ENCODE peak calls at places on chromosomes 16 and 17, in four cellular contexts. Y, N, M and B are unnamed samples.

GRCh38 chr17:56108811-56109284 is 44.4 kb upstream of the ANKFN1 start:
- DNase-seq in Y (no peak), N (no peak), M (no peak), B (no peak)

GRCh38 chr17:16215002-16215272 is 397 bp downstream of the NCOR1 start:
- DNase-seq in N (peak; percentile 11), Y (no peak), M (no peak), B (peak; percentile 80)

GRCh38 chr16:70496513-70496912 is 26.8 kb downstream of the COG4 start:
- DNase-seq in N (no peak), M (no peak), Y (no peak), B (no peak)

GRCh38 chr17:588519-588918 is 126.1 kb downstream of the VPS53 start:
- DNase-seq in N (no peak), Y (no peak), M (no peak), B (no peak)

GRCh38 chr16:2913603-2914002 is 1.9 kb downstream of the FLYWCH1 start:
- DNase-seq in N (no peak), Y (no peak), M (no peak), B (no peak)

GRCh38 chr17:44536090-44536960 is 21.0 kb upstream of the FZD2 start:
- DNase-seq in N (no peak), M (no peak), Y (no peak), B (no peak)

GRCh38 chr16:58685084-58685449 is 497 bp upstream of the SLC38A7 start:
- DNase-seq in Y (no peak), M (no peak), N (no peak), B (no peak)

GRCh38 chr16:16063685-16064084 is 114.3 kb downstream of the ABCC1 start:
- DNase-seq in Y (no peak), M (no peak), N (no peak), B (no peak)

GRCh38 chr16:12228607-12229499 is 252.3 kb downstream of the SNX29 start:
- DNase-seq in Y (no peak), N (peak; percentile 3), M (peak; percentile 68), B (peak; percentile 63)

GRCh38 chr16:66481081-66481942 is 54.2 kb downstream of the BEAN1 start:
- DNase-seq in M (no peak), Y (no peak), N (no peak), B (no peak)

GRCh38 chr16:25235991-25236390 is 19.2 kb downstream of the AQP8 start:
- DNase-seq in Y (no peak), N (no peak), M (no peak), B (no peak)

GRCh38 chr17:10681866-10682446 is 15.4 kb downstream of the SCO1 start:
- DNase-seq in M (no peak), N (no peak), Y (no peak), B (no peak)

GRCh38 chr17:157901-158300 is 20.5 kb downstream of the SCGB1C2 start:
- DNase-seq in N (no peak), Y (no peak), M (no peak), B (no peak)

GRCh38 chr17:73482251-73482661 is 162.0 kb downstream of the SDK2 start:
- DNase-seq in Y (no peak), M (no peak), N (no peak), B (no peak)

GRCh38 chr17:74677558-74678466 is 34.9 kb downstream of the CD300LF start:
- DNase-seq in N (no peak), Y (no peak), M (no peak), B (peak; percentile 77)

GRCh38 chr16:11009027-11009755 is 64.8 kb downstream of the CLEC16A start:
- DNase-seq in Y (no peak), M (no peak), N (no peak), B (no peak)

GRCh38 chr16:85333337-85333736 is 221.1 kb upstream of the CIBAR2 start:
- DNase-seq in M (no peak), N (no peak), Y (no peak), B (no peak)

GRCh38 chr17:7441202-7441705 is 1.9 kb downstream of the FGF11 start:
- DNase-seq in N (no peak), M (no peak), Y (no peak), B (no peak)

GRCh38 chr16:89188064-89188441 is 12.3 kb downstream of the SLC22A31 start:
- DNase-seq in M (no peak), Y (no peak), N (no peak), B (no peak)

GRCh38 chr17:51759260-51759659 is 399.3 kb downstream of the CA10 start:
- DNase-seq in N (no peak), M (no peak), Y (no peak), B (no peak)

GRCh38 chr17:67942810-67943209 is 53.5 kb downstream of the C17orf58 start:
- DNase-seq in N (no peak), M (no peak), Y (no peak), B (peak; percentile 22)

GRCh38 chr17:49882434-49882833 is 34.6 kb upstream of the TAC4 start:
- DNase-seq in N (no peak), Y (no peak), M (no peak), B (no peak)